ENCODE peak calls at places on chromosome 18, in six cellular contexts. R, B, F, D, P and I are unnamed samples.

GRCh38 chr18:13446581-13447470 is 228.3 kb downstream of the LDLRAD4 start:
- DNase-seq in B (no peak), R (no peak), F (no peak), D (no peak), P (no peak), I (no peak)

GRCh38 chr18:23743733-23744333 is 54.6 kb downstream of the LAMA3 start:
- DNase-seq in D (no peak), P (no peak), R (no peak), B (no peak), F (no peak), I (no peak)

GRCh38 chr18:79275992-79276391 is 119.7 kb upstream of the NFATC1 start:
- DNase-seq in F (no peak), B (peak; percentile 11), D (peak; percentile 23), R (no peak), P (no peak), I (no peak)

GRCh38 chr18:80193701-80194100 is 53.6 kb downstream of the PARD6G start:
- DNase-seq in R (no peak), D (no peak), F (peak; percentile 46), B (no peak), P (no peak), I (no peak)

GRCh38 chr18:47175283-47175894 is 775 bp downstream of the IER3IP1 start:
- DNase-seq in R (peak; percentile 9), D (no peak), B (no peak), F (no peak), P (no peak), I (no peak)

GRCh38 chr18:37163119-37163518 is 334.2 kb downstream of the KIAA1328 start:
- DNase-seq in B (no peak), D (no peak), R (no peak), F (no peak), P (no peak), I (no peak)

GRCh38 chr18:61589724-61590065 is 256.5 kb downstream of the CDH20 start:
- DNase-seq in R (peak; percentile 80), P (no peak), B (no peak), F (no peak), D (peak; percentile 21), I (no peak)

GRCh38 chr18:76875390-76876330 is 53.3 kb downstream of the ZNF236 start:
- DNase-seq in R (peak; percentile 47), B (peak; percentile 62), D (peak; percentile 66), P (peak; percentile 38), F (no peak), I (peak; percentile 93)

GRCh38 chr18:8084160-8084559 is 517.0 kb downstream of the PTPRM start:
- DNase-seq in B (peak; percentile 41), R (peak; percentile 48), F (no peak), D (peak; percentile 82), P (no peak), I (peak; percentile 78)

GRCh38 chr18:45657357-45658335 is 42.4 kb downstream of the SLC14A2 start:
- DNase-seq in P (peak; percentile 61), F (no peak), D (peak; percentile 53), R (no peak), B (peak; percentile 59), I (no peak)

GRCh38 chr18:35085450-35086032 is 44.3 kb downstream of the MAPRE2 start:
- DNase-seq in F (no peak), D (no peak), R (no peak), P (no peak), B (no peak), I (no peak)

GRCh38 chr18:36352384-36352783 is 54.9 kb downstream of the FHOD3 start:
- DNase-seq in F (no peak), R (peak; percentile 89), D (peak; percentile 72), B (no peak), P (no peak), I (no peak)

GRCh38 chr18:23231340-23232021 is 96.2 kb downstream of the CABLES1 start:
- DNase-seq in F (no peak), B (peak; percentile 98), D (peak; percentile 92), R (peak; percentile 97), P (peak; percentile 88), I (peak; percentile 97)

GRCh38 chr18:12827588-12827987 is 56.4 kb downstream of the PTPN2 start:
- DNase-seq in R (no peak), B (no peak), D (no peak), F (no peak), P (no peak), I (no peak)

GRCh38 chr18:32919799-32920198 is 147.0 kb upstream of the KLHL14 start:
- DNase-seq in B (peak; percentile 67), D (peak; percentile 38), R (peak; percentile 16), F (no peak), P (no peak), I (peak; percentile 94)

GRCh38 chr18:48623468-48624220 is 84.8 kb downstream of the CTIF start:
- DNase-seq in P (no peak), R (peak; percentile 93), F (no peak), B (no peak), D (peak; percentile 6), I (no peak)

GRCh38 chr18:8982416-8983183 is 119.9 kb upstream of the NDUFV2 start:
- DNase-seq in F (no peak), B (peak; percentile 46), R (peak; percentile 56), D (peak; percentile 86), P (peak; percentile 4), I (peak; percentile 65)

GRCh38 chr18:24659837-24660720 is 199.6 kb downstream of the HRH4 start:
- DNase-seq in D (no peak), B (no peak), R (peak; percentile 20), P (peak; percentile 53), F (no peak), I (no peak)

GRCh38 chr18:62329676-62330454 is 4.8 kb downstream of the TNFRSF11A start:
- DNase-seq in D (peak; percentile 95), R (peak; percentile 80), F (no peak), B (no peak), P (peak; percentile 47), I (no peak)

GRCh38 chr18:77858331-77858730 is 608.7 kb downstream of the GALR1 start:
- DNase-seq in D (no peak), B (no peak), P (no peak), R (no peak), F (no peak), I (no peak)

GRCh38 chr18:57035590-57035989 is 111.3 kb upstream of the BOD1L2 start:
- DNase-seq in D (no peak), B (no peak), P (no peak), R (no peak), F (no peak), I (no peak)

GRCh38 chr18:14976736-14977430 is 228.9 kb downstream of the ANKRD30B start:
- DNase-seq in R (peak; percentile 49), D (peak; percentile 82), P (no peak), B (peak; percentile 72), F (no peak), I (no peak)

GRCh38 chr18:6444484-6445228 is 29.9 kb upstream of the L3MBTL4 start:
- DNase-seq in D (peak; percentile 33), R (no peak), F (no peak), B (no peak), P (no peak), I (no peak)

GRCh38 chr18:77127769-77128671 is 4.6 kb downstream of the MBP start:
- DNase-seq in B (peak; percentile 95), D (peak; percentile 98), R (peak; percentile 97), P (peak; percentile 73), F (no peak), I (peak; percentile 94)

GRCh38 chr18:9876867-9877654 is 8.7 kb upstream of the TXNDC2 start:
- DNase-seq in D (peak; percentile 13), F (no peak), P (no peak), R (peak; percentile 100), B (peak; percentile 94), I (no peak)

GRCh38 chr18:36412778-36413177 is 115.3 kb downstream of the FHOD3 start:
- DNase-seq in P (no peak), R (no peak), B (peak; percentile 6), D (peak; percentile 44), F (no peak), I (peak; percentile 68)

GRCh38 chr18:44887227-44887631 is 206.5 kb downstream of the SETBP1 start:
- DNase-seq in R (peak; percentile 61), D (no peak), F (no peak), P (no peak), B (peak; percentile 6), I (no peak)

DNA sequence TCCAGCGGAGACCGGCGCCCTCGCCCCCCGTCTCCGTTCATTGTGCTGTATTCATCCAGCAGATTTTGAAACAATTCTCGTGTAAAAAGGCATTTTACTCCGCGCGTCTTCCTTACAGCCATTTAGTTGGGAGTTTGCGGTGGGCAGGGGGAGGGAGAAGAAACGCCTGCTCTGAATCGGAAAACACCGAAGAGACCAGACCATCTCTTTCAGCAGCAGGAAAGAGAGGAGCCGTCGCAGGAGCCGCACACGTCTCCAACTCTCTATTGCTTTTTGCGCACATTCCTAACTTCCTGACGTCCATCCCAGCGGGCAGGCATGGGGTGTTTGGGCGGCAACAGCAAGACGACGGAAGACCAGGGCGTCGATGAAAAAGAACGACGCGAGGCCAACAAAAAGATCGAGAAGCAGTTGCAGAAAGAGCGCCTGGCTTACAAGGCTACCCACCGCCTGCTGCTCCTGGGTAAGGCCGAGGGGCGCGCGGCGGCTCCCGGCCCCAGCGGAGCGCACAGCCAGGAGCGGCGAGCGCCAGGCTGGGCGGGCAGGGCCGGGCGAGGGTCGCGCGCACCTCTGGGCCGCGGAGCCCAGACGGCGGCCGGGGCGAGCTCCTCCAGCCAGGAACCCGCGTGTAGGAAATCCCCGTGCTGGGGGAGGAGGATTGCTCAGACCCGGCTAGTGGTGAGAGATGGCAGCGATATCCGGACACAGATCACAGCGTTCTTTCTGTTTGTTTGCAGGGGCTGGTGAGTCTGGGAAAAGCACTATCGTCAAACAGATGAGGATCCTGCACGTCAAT is 63.2 kb downstream of the GNAL start:
- DNase-seq in R (peak; percentile 16), F (no peak), B (peak; percentile 51), P (no peak), D (peak; percentile 41), I (no peak)
- H3K4me3 ChIP-seq in R (peak overlapping the region; percentile 31), F (peak overlapping the region; percentile 15), B (peak overlapping the region; percentile 42), P (no peak overlapping the region), D (peak overlapping the region; percentile 41), I (no peak overlapping the region)

GRCh38 chr18:3216987-3217386 is 2.8 kb downstream of the MYOM1 start:
- DNase-seq in R (no peak), F (no peak), D (no peak), P (no peak), B (no peak), I (no peak)
- H3K4me3 ChIP-seq in R (no peak overlapping the region), F (no peak overlapping the region), D (no peak overlapping the region), P (no peak overlapping the region), B (no peak overlapping the region), I (no peak overlapping the region)

GRCh38 chr18:58223717-58224424 is 179.8 kb downstream of the NEDD4L start:
- DNase-seq in D (peak; percentile 91), F (peak; percentile 76), P (no peak), B (no peak), R (peak; percentile 80), I (no peak)
- H3K4me3 ChIP-seq in D (peak overlapping the region; percentile 93), F (peak overlapping the region; percentile 44), P (no peak overlapping the region), B (no peak overlapping the region), R (no peak overlapping the region), I (no peak overlapping the region)

DNA sequence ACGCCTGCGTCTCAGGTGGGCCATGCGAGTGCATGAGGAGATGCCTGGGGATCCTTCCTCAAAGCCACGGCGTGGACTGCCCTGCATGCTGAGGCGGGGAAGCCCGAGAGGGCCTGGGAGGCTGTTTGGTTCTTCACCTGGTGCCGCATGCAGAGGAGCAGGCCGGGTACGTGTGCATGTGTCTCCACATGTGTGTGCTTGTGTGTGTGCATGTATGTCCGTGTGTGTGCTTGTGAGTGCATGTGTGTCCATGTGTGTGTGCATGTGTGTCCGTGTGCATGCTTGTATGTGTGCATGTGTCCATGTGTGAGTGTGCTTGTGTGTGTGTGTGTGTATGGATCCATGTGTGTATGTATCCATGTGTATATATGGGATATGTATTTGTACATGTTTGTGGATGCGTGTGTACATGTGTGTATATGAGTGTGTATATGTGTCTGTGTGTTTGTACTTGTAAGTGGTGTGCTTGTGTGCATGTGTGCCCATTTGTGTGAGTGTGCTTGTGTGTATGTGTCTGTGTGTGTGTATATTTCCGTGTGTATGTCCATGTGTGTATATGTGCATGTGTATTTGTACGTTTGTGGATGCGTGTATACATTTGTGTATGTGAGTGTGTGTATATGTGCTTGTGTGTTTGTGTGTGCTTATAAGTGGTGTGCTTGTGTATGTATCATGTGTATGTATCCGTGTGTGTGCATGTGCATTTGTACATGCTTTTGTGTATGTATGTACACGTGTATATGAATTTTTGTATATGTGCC is 79.0 kb downstream of the PTGR3 start:
- DNase-seq in P (no peak), B (no peak), R (no peak), D (no peak), F (no peak), I (no peak)
- H3K4me3 ChIP-seq in P (no peak overlapping the region), B (no peak overlapping the region), R (no peak overlapping the region), D (no peak overlapping the region), F (no peak overlapping the region), I (no peak overlapping the region)